ENCODE peak calls at places on chromosomes 1 and 21, in four cellular contexts. W, L, M and I are unnamed samples.

GRCh38 chr1:25550155-25550506 is 6.7 kb downstream of the LDLRAP1 start:
- DNase-seq in W (no peak), L (no peak), M (no peak), I (no peak)

GRCh38 chr21:46304955-46305354 is 18.7 kb downstream of the C21orf58 start:
- DNase-seq in W (no peak), L (no peak), M (peak; percentile 15), I (no peak)

GRCh38 chr1:58035523-58035922 is 511.0 kb downstream of the OMA1 start:
- DNase-seq in W (no peak), L (peak; percentile 30), M (no peak), I (no peak)

GRCh38 chr1:227273557-227273956 is 44.7 kb downstream of the CDC42BPA start:
- DNase-seq in W (no peak), L (no peak), M (no peak), I (no peak)

GRCh38 chr1:225934711-225935110 is 6.3 kb downstream of the LEFTY2 start:
- DNase-seq in W (no peak), L (no peak), M (no peak), I (no peak)

GRCh38 chr1:234997201-234998173 is 131.2 kb downstream of the TOMM20 start:
- DNase-seq in W (no peak), L (no peak), M (peak; percentile 98), I (peak; percentile 85)

GRCh38 chr1:61004269-61005003 is 77.9 kb upstream of the NFIA start:
- DNase-seq in W (no peak), L (no peak), M (no peak), I (no peak)

GRCh38 chr21:20971296-20971921 is 26.8 kb upstream of the NCAM2 start:
- DNase-seq in W (no peak), L (peak; percentile 59), M (peak; percentile 63), I (peak; percentile 31)

GRCh38 chr1:225425211-225425786 is 2.5 kb downstream of the LBR start:
- DNase-seq in W (no peak), L (no peak), M (no peak), I (no peak)

GRCh38 chr1:174160603-174161002 is 1.3 kb downstream of the RABGAP1L start:
- DNase-seq in W (no peak), L (no peak), M (no peak), I (no peak)

GRCh38 chr1:2546515-2547209 is 9.5 kb upstream of the TNFRSF14 start:
- DNase-seq in W (peak; percentile 78), L (peak; percentile 83), M (peak; percentile 89), I (peak; percentile 93)

GRCh38 chr1:29650041-29650400 is 413.7 kb downstream of the PTPRU start:
- DNase-seq in W (no peak), L (no peak), M (no peak), I (no peak)

GRCh38 chr1:9143250-9143649 is 14.3 kb upstream of the GPR157 start:
- DNase-seq in W (no peak), L (no peak), M (peak; percentile 57), I (no peak)

GRCh38 chr1:45884700-45885099 is 81.3 kb downstream of the MAST2 start:
- DNase-seq in W (no peak), L (no peak), M (no peak), I (no peak)

GRCh38 chr1:213466578-213466977 is 415.5 kb downstream of the RPS6KC1 start:
- DNase-seq in W (no peak), L (no peak), M (no peak), I (no peak)

GRCh38 chr1:21523297-21523813 is 14.1 kb downstream of the ALPL start:
- DNase-seq in W (no peak), L (no peak), M (no peak), I (no peak)

GRCh38 chr21:14405225-14405624 is 22.3 kb upstream of the HSPA13 start:
- DNase-seq in W (no peak), L (no peak), M (no peak), I (no peak)

GRCh38 chr1:110151175-110151715 is 951 bp downstream of the SLC6A17 start:
- DNase-seq in W (no peak), L (no peak), M (no peak), I (peak; percentile 39)

GRCh38 chr21:36610201-36610600 is 88.7 kb upstream of the SIM2 start:
- DNase-seq in W (no peak), L (no peak), M (no peak), I (no peak)

GRCh38 chr1:147600119-147601111 is 59.1 kb downstream of the BCL9 start:
- DNase-seq in W (no peak), L (no peak), M (no peak), I (peak; percentile 21)

GRCh38 chr1:158686430-158687009 is at the start of gene SPTA1:
- DNase-seq in W (no peak), L (no peak), M (no peak), I (no peak)

GRCh38 chr21:38505654-38506523 is 7.6 kb upstream of the ERG start:
- DNase-seq in W (no peak), L (no peak), M (no peak), I (peak; percentile 57)

GRCh38 chr1:61055110-61055614 is 27.2 kb upstream of the NFIA start:
- DNase-seq in W (no peak), L (no peak), M (no peak), I (no peak)

GRCh38 chr1:5862051-5862825 is 130.0 kb downstream of the NPHP4 start:
- DNase-seq in W (no peak), L (no peak), M (no peak), I (no peak)

GRCh38 chr21:43893536-43894205 is 28.6 kb downstream of the AGPAT3 start:
- DNase-seq in W (no peak), L (no peak), M (no peak), I (no peak)

GRCh38 chr1:68149110-68149798 is 83.1 kb downstream of the WLS start:
- DNase-seq in W (no peak), L (no peak), M (no peak), I (no peak)

GRCh38 chr1:220251272-220251671 is 21.0 kb downstream of the RAB3GAP2 start:
- DNase-seq in W (no peak), L (no peak), M (no peak), I (no peak)

GRCh38 chr21:43618940-43619339 is 40.3 kb downstream of the HSF2BP start:
- DNase-seq in W (no peak), L (no peak), M (no peak), I (no peak)

GRCh38 chr1:109910123-109910962 is at the start of gene CSF1:
- DNase-seq in W (peak; percentile 36), L (peak; percentile 55), M (peak; percentile 90), I (peak; percentile 53)

GRCh38 chr1:60984066-60984799 is 98.1 kb upstream of the NFIA start:
- DNase-seq in W (no peak), L (no peak), M (peak; percentile 72), I (no peak)

GRCh38 chr1:59814180-59814900 is 409 bp upstream of the HOOK1 start:
- DNase-seq in W (peak; percentile 83), L (peak; percentile 92), M (peak; percentile 84), I (peak; percentile 99)

GRCh38 chr1:51574796-51575195 is 42.1 kb upstream of the OSBPL9 start:
- DNase-seq in W (no peak), L (no peak), M (no peak), I (no peak)

GRCh38 chr21:35084869-35085268 is 35.8 kb upstream of the RUNX1 start:
- DNase-seq in W (no peak), L (no peak), M (no peak), I (no peak)

GRCh38 chr1:32757213-32757895 is 54.8 kb upstream of the SYNC start:
- DNase-seq in W (no peak), L (no peak), M (no peak), I (no peak)

GRCh38 chr1:224592636-224593579 is 23.2 kb upstream of the CNIH3 start:
- DNase-seq in W (no peak), L (no peak), M (no peak), I (no peak)

GRCh38 chr1:114113801-114114750 is 39.6 kb downstream of the SYT6 start:
- DNase-seq in W (no peak), L (no peak), M (peak; percentile 50), I (no peak)

GRCh38 chr1:182731852-182732575 is 47.6 kb upstream of the RGS8 start:
- DNase-seq in W (no peak), L (no peak), M (no peak), I (no peak)